ENCODE peak calls at places on chromosome 9, in six cellular contexts. V, S, J, C, X and M are unnamed samples. For H3K36me3 and H3K9me3, the result is how much of the 10 kb centered on the place peaks cover.

GRCh38 chr9:131546336-131547084 is 1.2 kb downstream of the PRRT1B start:
- DNase-seq in X (no peak), J (no peak), V (no peak), S (no peak), C (no peak), M (peak)

GRCh38 chr9:81522721-81523551 is 166.4 kb downstream of the TLE1 start:
- DNase-seq in X (no peak), J (peak), S (peak), V (no peak), C (peak), M (peak)

GRCh38 chr9:95822583-95823431 is 52.7 kb upstream of the ERCC6L2 start:
- DNase-seq in S (no peak), V (no peak), X (no peak), C (no peak), J (peak), M (peak)

GRCh38 chr9:20606637-20607036 is 15.7 kb downstream of the MLLT3 start:
- DNase-seq in X (no peak), S (no peak), V (no peak), J (no peak), C (peak), M (no peak)

GRCh38 chr9:126945682-126946081 is 31.1 kb downstream of the RALGPS1 start:
- DNase-seq in X (no peak), J (no peak), V (no peak), S (no peak), C (no peak), M (no peak)

GRCh38 chr9:89880161-89880560 is 275.3 kb downstream of the GADD45G start:
- DNase-seq in S (peak), C (no peak), J (no peak), X (peak), V (peak), M (no peak)

GRCh38 chr9:81480828-81481604 is 208.3 kb downstream of the TLE1 start:
- DNase-seq in J (no peak), X (no peak), V (no peak), C (no peak), S (no peak), M (no peak)

GRCh38 chr9:134222018-134222573 is 57.7 kb upstream of the RNU6ATAC start:
- DNase-seq in X (peak), S (no peak), V (no peak), C (no peak), J (peak), M (peak)

GRCh38 chr9:121768416-121769015 is 117.1 kb downstream of the DAB2IP start:
- DNase-seq in C (no peak), S (no peak), V (no peak), J (no peak), X (no peak), M (no peak)

GRCh38 chr9:129839324-129840023 is 4.2 kb downstream of the USP20 start:
- DNase-seq in V (no peak), C (no peak), S (no peak), X (no peak), J (no peak), M (peak)
- H3K27ac ChIP-seq in V (peak), C (no peak), S (peak), X (no peak), J (no peak), M (peak)

DNA sequence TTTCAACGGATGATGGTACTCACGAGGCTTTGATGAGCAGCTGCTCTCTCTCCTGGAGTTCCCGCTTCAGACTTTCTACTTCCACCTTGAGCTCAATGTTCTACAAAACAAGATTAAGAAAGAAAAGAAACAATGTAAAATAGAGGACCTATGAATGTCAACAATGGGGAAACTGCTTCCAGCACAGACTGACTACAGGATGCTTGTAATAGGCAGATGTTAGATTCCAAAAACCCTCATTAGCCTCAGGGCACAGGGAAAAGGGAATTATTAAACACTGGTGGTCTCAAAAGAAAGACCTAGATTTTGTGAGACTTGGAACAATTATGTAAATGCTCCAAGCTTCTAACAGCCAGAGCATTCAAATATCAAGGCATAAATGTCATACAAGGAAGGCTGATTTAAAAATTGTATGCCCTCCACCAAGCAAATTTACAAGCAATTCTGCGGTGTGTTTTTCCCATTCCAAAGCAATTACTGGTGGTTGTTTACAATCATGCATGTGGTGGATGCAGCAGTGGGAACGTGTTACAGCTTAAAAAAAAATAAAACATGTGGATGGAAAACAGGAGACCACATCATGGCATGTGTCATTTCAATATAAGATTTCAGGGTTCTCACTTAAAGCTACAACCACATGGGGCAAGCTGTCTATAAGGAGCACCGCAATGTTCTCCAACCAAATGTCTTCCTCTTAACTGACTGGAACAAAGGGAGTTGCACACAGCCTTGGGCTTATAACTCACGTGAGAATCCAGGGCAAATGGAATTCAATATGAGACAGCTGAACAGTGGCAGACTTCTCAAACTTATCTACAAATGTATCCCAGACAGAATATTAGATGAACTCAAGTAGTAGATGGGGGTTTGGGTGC is 34.0 kb downstream of the CDK5RAP2 start:
- DNase-seq in J (no peak), X (no peak), V (no peak), C (no peak), S (no peak), M (no peak)
- H3K36me3 ChIP-seq in J (under half), X (half or more), V (under half), C (under half), S (under half), M (under half)

GRCh38 chr9:135916998-135917397 is 9.7 kb upstream of the CAMSAP1 start:
- DNase-seq in J (no peak), C (no peak), V (no peak), X (no peak), S (no peak), M (no peak)
- H3K9me3 ChIP-seq in J (under half), C (under half), V (under half), X (under half), S (under half), M (under half)

GRCh38 chr9:87039809-87040392 is 92.6 kb upstream of the GAS1 start:
- DNase-seq in X (no peak), J (peak), C (no peak), V (no peak), S (no peak), M (peak)
- H3K27ac ChIP-seq in X (no peak), J (no peak), C (no peak), V (no peak), S (no peak), M (no peak)

GRCh38 chr9:136439550-136440408 is at the start of gene INPP5E:
- DNase-seq in X (peak), S (peak), J (peak), C (peak), V (peak), M (peak)

GRCh38 chr9:136437430-136437829 is 2.2 kb downstream of the INPP5E start:
- DNase-seq in J (peak), C (no peak), V (no peak), S (no peak), X (no peak), M (peak)

GRCh38 chr9:136438909-136439549 is 616 bp downstream of the INPP5E start:
- DNase-seq in S (peak), V (peak), C (peak), J (peak), X (peak), M (peak)

GRCh38 chr9:136437839-136438547 is 1.7 kb downstream of the INPP5E start:
- DNase-seq in J (no peak), V (no peak), X (no peak), C (no peak), S (no peak), M (peak)

GRCh38 chr9:136438548-136438908 is 1.1 kb downstream of the INPP5E start:
- DNase-seq in J (peak), C (peak), X (no peak), S (no peak), V (no peak), M (peak)
- H3K36me3 ChIP-seq in J (under half), C (under half), X (under half), S (under half), V (under half), M (under half)

DNA sequence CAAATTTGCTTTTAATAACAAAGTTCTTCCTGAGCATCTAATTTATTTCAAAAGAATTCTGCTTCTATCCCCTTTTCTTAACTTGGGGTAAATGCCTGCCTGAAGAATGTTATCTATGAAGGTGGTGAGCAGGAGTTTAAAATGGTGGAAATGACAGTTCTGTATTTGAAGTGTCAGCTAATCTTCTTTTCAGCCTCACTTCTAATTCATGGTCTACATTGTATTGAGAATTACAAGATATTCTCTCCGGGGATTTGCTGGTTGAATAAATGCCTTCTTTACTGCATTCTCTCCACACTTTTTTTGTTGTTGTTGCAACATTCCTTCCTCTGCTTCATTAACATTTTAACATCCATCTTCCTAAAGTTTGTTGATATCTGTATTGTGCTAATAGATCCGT is 143.1 kb upstream of the GRIN3A start:
- DNase-seq in C (no peak), V (no peak), S (no peak), J (no peak), X (no peak), M (no peak)
- H3K9me3 ChIP-seq in C (under half), V (under half), S (under half), J (under half), X (under half), M (under half)